ENCODE peak calls at places on chromosomes 3 and 15, in nine cellular contexts. One of them, this sample, is unnamed.

GRCh38 chr3:158058775-158059174 is 47.4 kb downstream of the SHOX2 start:
- DNase-seq in GF-D8: no peak
- DNase-seq in fibroblast of the aortic adventitia: no peak
- DNase-seq in neural crest cell: peak
- DNase-seq in mesenchymal stem cell: no peak
- DNase-seq in nucleus accumbens: no peak
- DNase-seq in D721Med: no peak
- DNase-seq in NCI-H2029: no peak
- DNase-seq in IMR-90: no peak
- DNase-seq in this sample: no peak

GRCh38 chr3:67907735-67908134 is 253.3 kb upstream of the SUCLG2 start:
- DNase-seq in GF-D8: no peak
- DNase-seq in fibroblast of the aortic adventitia: no peak
- DNase-seq in neural crest cell: no peak
- DNase-seq in D721Med: no peak
- DNase-seq in mesenchymal stem cell: no peak
- DNase-seq in NCI-H2029: no peak
- DNase-seq in IMR-90: no peak
- DNase-seq in nucleus accumbens: no peak
- DNase-seq in this sample: no peak

GRCh38 chr3:42306499-42306898 is 40.5 kb upstream of the CCK start:
- DNase-seq in IMR-90: no peak
- DNase-seq in nucleus accumbens: no peak
- DNase-seq in GF-D8: no peak
- DNase-seq in fibroblast of the aortic adventitia: no peak
- DNase-seq in NCI-H2029: no peak
- DNase-seq in mesenchymal stem cell: no peak
- DNase-seq in D721Med: no peak
- DNase-seq in neural crest cell: no peak
- DNase-seq in this sample: no peak

GRCh38 chr3:149077638-149078037 is 8.7 kb downstream of the HLTF start:
- DNase-seq in NCI-H2029: no peak
- DNase-seq in neural crest cell: no peak
- DNase-seq in fibroblast of the aortic adventitia: peak
- DNase-seq in nucleus accumbens: no peak
- DNase-seq in D721Med: no peak
- DNase-seq in mesenchymal stem cell: peak
- DNase-seq in IMR-90: peak
- DNase-seq in GF-D8: no peak
- DNase-seq in this sample: no peak

GRCh38 chr15:74443100-74443909 is 9.5 kb upstream of the SEMA7A start:
- DNase-seq in IMR-90: peak
- DNase-seq in fibroblast of the aortic adventitia: peak
- DNase-seq in neural crest cell: no peak
- DNase-seq in nucleus accumbens: no peak
- DNase-seq in NCI-H2029: no peak
- DNase-seq in GF-D8: no peak
- DNase-seq in D721Med: no peak
- DNase-seq in mesenchymal stem cell: no peak
- DNase-seq in this sample: no peak

GRCh38 chr15:32956006-32956405 is 238.2 kb downstream of the GREM1 start:
- DNase-seq in fibroblast of the aortic adventitia: peak
- DNase-seq in mesenchymal stem cell: peak
- DNase-seq in NCI-H2029: no peak
- DNase-seq in nucleus accumbens: no peak
- DNase-seq in D721Med: no peak
- DNase-seq in GF-D8: no peak
- DNase-seq in neural crest cell: no peak
- DNase-seq in IMR-90: peak
- DNase-seq in this sample: no peak

GRCh38 chr15:88704791-88705768 is 66.3 kb downstream of the ISG20 start:
- DNase-seq in GF-D8: no peak
- DNase-seq in NCI-H2029: no peak
- DNase-seq in neural crest cell: no peak
- DNase-seq in mesenchymal stem cell: peak
- DNase-seq in nucleus accumbens: no peak
- DNase-seq in fibroblast of the aortic adventitia: peak
- DNase-seq in IMR-90: no peak
- DNase-seq in D721Med: no peak
- DNase-seq in this sample: no peak

GRCh38 chr15:89680282-89680873 is 1.2 kb upstream of the PLIN1 start:
- DNase-seq in mesenchymal stem cell: no peak
- DNase-seq in D721Med: no peak
- DNase-seq in nucleus accumbens: no peak
- DNase-seq in fibroblast of the aortic adventitia: peak
- DNase-seq in IMR-90: peak
- DNase-seq in GF-D8: no peak
- DNase-seq in neural crest cell: no peak
- DNase-seq in NCI-H2029: peak
- DNase-seq in this sample: no peak

GRCh38 chr3:118948146-118948545 is 86.5 kb downstream of the IGSF11 start:
- DNase-seq in D721Med: no peak
- DNase-seq in mesenchymal stem cell: no peak
- DNase-seq in IMR-90: no peak
- DNase-seq in GF-D8: no peak
- DNase-seq in fibroblast of the aortic adventitia: no peak
- DNase-seq in neural crest cell: no peak
- DNase-seq in nucleus accumbens: no peak
- DNase-seq in NCI-H2029: no peak
- DNase-seq in this sample: no peak

GRCh38 chr15:73599934-73600333 is 33.3 kb downstream of the NPTN start:
- DNase-seq in fibroblast of the aortic adventitia: no peak
- DNase-seq in NCI-H2029: no peak
- DNase-seq in neural crest cell: no peak
- DNase-seq in D721Med: no peak
- DNase-seq in GF-D8: no peak
- DNase-seq in mesenchymal stem cell: peak
- DNase-seq in nucleus accumbens: no peak
- DNase-seq in IMR-90: peak
- DNase-seq in this sample: no peak

GRCh38 chr3:117054551-117054950 is 345.0 kb downstream of the TUSC7 start:
- DNase-seq in GF-D8: no peak
- DNase-seq in IMR-90: no peak
- DNase-seq in nucleus accumbens: no peak
- DNase-seq in NCI-H2029: no peak
- DNase-seq in neural crest cell: no peak
- DNase-seq in D721Med: no peak
- DNase-seq in mesenchymal stem cell: no peak
- DNase-seq in fibroblast of the aortic adventitia: no peak
- DNase-seq in this sample: no peak

GRCh38 chr3:27195059-27195458 is 174.1 kb downstream of the NEK10 start:
- DNase-seq in nucleus accumbens: no peak
- DNase-seq in IMR-90: peak
- DNase-seq in D721Med: no peak
- DNase-seq in GF-D8: no peak
- DNase-seq in neural crest cell: no peak
- DNase-seq in fibroblast of the aortic adventitia: peak
- DNase-seq in NCI-H2029: no peak
- DNase-seq in mesenchymal stem cell: no peak
- DNase-seq in this sample: no peak

GRCh38 chr3:124686028-124686670 is 44.1 kb upstream of the UMPS start:
- DNase-seq in mesenchymal stem cell: no peak
- DNase-seq in IMR-90: peak
- DNase-seq in NCI-H2029: no peak
- DNase-seq in nucleus accumbens: no peak
- DNase-seq in GF-D8: no peak
- DNase-seq in fibroblast of the aortic adventitia: no peak
- DNase-seq in D721Med: no peak
- DNase-seq in neural crest cell: no peak
- DNase-seq in this sample: no peak

GRCh38 chr3:14947105-14947885 is at the start of gene NR2C2:
- DNase-seq in mesenchymal stem cell: peak
- DNase-seq in GF-D8: peak
- DNase-seq in neural crest cell: peak
- DNase-seq in IMR-90: peak
- DNase-seq in nucleus accumbens: peak
- DNase-seq in NCI-H2029: peak
- DNase-seq in fibroblast of the aortic adventitia: peak
- DNase-seq in D721Med: peak
- DNase-seq in this sample: peak

GRCh38 chr3:186287723-186288122 is 74.3 kb downstream of the DGKG start:
- DNase-seq in fibroblast of the aortic adventitia: peak
- DNase-seq in D721Med: no peak
- DNase-seq in IMR-90: peak
- DNase-seq in neural crest cell: no peak
- DNase-seq in nucleus accumbens: no peak
- DNase-seq in mesenchymal stem cell: peak
- DNase-seq in NCI-H2029: no peak
- DNase-seq in GF-D8: no peak
- DNase-seq in this sample: no peak

GRCh38 chr15:34588046-34588674 is 4.7 kb upstream of the GOLGA8B start:
- DNase-seq in D721Med: no peak
- DNase-seq in fibroblast of the aortic adventitia: peak
- DNase-seq in NCI-H2029: peak
- DNase-seq in mesenchymal stem cell: peak
- DNase-seq in IMR-90: peak
- DNase-seq in GF-D8: peak
- DNase-seq in nucleus accumbens: no peak
- DNase-seq in neural crest cell: peak
- DNase-seq in this sample: peak

GRCh38 chr3:172606021-172606420 is 82.8 kb upstream of the TNFSF10 start:
- DNase-seq in D721Med: no peak
- DNase-seq in IMR-90: peak
- DNase-seq in NCI-H2029: no peak
- DNase-seq in neural crest cell: no peak
- DNase-seq in fibroblast of the aortic adventitia: no peak
- DNase-seq in mesenchymal stem cell: no peak
- DNase-seq in nucleus accumbens: no peak
- DNase-seq in GF-D8: no peak
- DNase-seq in this sample: no peak

GRCh38 chr3:38165722-38166387 is 518 bp downstream of the OXSR1 start:
- DNase-seq in D721Med: no peak
- DNase-seq in fibroblast of the aortic adventitia: peak
- DNase-seq in IMR-90: peak
- DNase-seq in nucleus accumbens: no peak
- DNase-seq in NCI-H2029: peak
- DNase-seq in GF-D8: no peak
- DNase-seq in mesenchymal stem cell: peak
- DNase-seq in neural crest cell: no peak
- DNase-seq in this sample: no peak

GRCh38 chr3:170508876-170509275 is 77.0 kb downstream of the SLC7A14 start:
- DNase-seq in mesenchymal stem cell: no peak
- DNase-seq in D721Med: no peak
- DNase-seq in GF-D8: no peak
- DNase-seq in NCI-H2029: no peak
- DNase-seq in neural crest cell: no peak
- DNase-seq in fibroblast of the aortic adventitia: no peak
- DNase-seq in IMR-90: no peak
- DNase-seq in nucleus accumbens: no peak
- DNase-seq in this sample: no peak

GRCh38 chr3:157586293-157586692 is 83.1 kb upstream of the VEPH1 start:
- DNase-seq in fibroblast of the aortic adventitia: no peak
- DNase-seq in mesenchymal stem cell: no peak
- DNase-seq in IMR-90: no peak
- DNase-seq in D721Med: no peak
- DNase-seq in nucleus accumbens: no peak
- DNase-seq in GF-D8: no peak
- DNase-seq in NCI-H2029: no peak
- DNase-seq in neural crest cell: no peak
- DNase-seq in this sample: no peak

GRCh38 chr3:126157083-126157768 is 23.2 kb downstream of the ALDH1L1 start:
- DNase-seq in neural crest cell: no peak
- DNase-seq in nucleus accumbens: no peak
- DNase-seq in GF-D8: no peak
- DNase-seq in mesenchymal stem cell: no peak
- DNase-seq in D721Med: no peak
- DNase-seq in NCI-H2029: no peak
- DNase-seq in IMR-90: no peak
- DNase-seq in fibroblast of the aortic adventitia: no peak
- DNase-seq in this sample: no peak

GRCh38 chr3:140585828-140586227 is 92.0 kb upstream of the TRIM42 start:
- DNase-seq in GF-D8: no peak
- DNase-seq in IMR-90: peak
- DNase-seq in nucleus accumbens: no peak
- DNase-seq in mesenchymal stem cell: no peak
- DNase-seq in D721Med: no peak
- DNase-seq in neural crest cell: no peak
- DNase-seq in fibroblast of the aortic adventitia: peak
- DNase-seq in NCI-H2029: no peak
- DNase-seq in this sample: no peak

GRCh38 chr3:190892328-190893011 is 30.0 kb upstream of the GMNC start:
- DNase-seq in D721Med: no peak
- DNase-seq in NCI-H2029: no peak
- DNase-seq in mesenchymal stem cell: no peak
- DNase-seq in GF-D8: no peak
- DNase-seq in IMR-90: no peak
- DNase-seq in nucleus accumbens: no peak
- DNase-seq in neural crest cell: no peak
- DNase-seq in fibroblast of the aortic adventitia: no peak
- DNase-seq in this sample: no peak

GRCh38 chr3:166052440-166052839 is 215.2 kb upstream of the BCHE start:
- DNase-seq in mesenchymal stem cell: no peak
- DNase-seq in D721Med: no peak
- DNase-seq in GF-D8: no peak
- DNase-seq in nucleus accumbens: no peak
- DNase-seq in neural crest cell: no peak
- DNase-seq in fibroblast of the aortic adventitia: no peak
- DNase-seq in IMR-90: no peak
- DNase-seq in NCI-H2029: no peak
- DNase-seq in this sample: no peak

GRCh38 chr3:151386063-151386462 is 1.5 kb upstream of the P2RY12 start:
- DNase-seq in neural crest cell: no peak
- DNase-seq in IMR-90: no peak
- DNase-seq in NCI-H2029: no peak
- DNase-seq in mesenchymal stem cell: no peak
- DNase-seq in D721Med: no peak
- DNase-seq in GF-D8: no peak
- DNase-seq in fibroblast of the aortic adventitia: no peak
- DNase-seq in nucleus accumbens: no peak
- DNase-seq in this sample: no peak

GRCh38 chr3:43765417-43766030 is 74.8 kb downstream of the ABHD5 start:
- DNase-seq in fibroblast of the aortic adventitia: peak
- DNase-seq in IMR-90: peak
- DNase-seq in NCI-H2029: peak
- DNase-seq in D721Med: no peak
- DNase-seq in mesenchymal stem cell: peak
- DNase-seq in neural crest cell: no peak
- DNase-seq in GF-D8: no peak
- DNase-seq in nucleus accumbens: no peak
- DNase-seq in this sample: no peak

GRCh38 chr3:197031315-197032285 is 2.0 kb upstream of the MELTF start:
- DNase-seq in IMR-90: peak
- DNase-seq in nucleus accumbens: no peak
- DNase-seq in neural crest cell: no peak
- DNase-seq in mesenchymal stem cell: peak
- DNase-seq in fibroblast of the aortic adventitia: peak
- DNase-seq in GF-D8: no peak
- DNase-seq in NCI-H2029: no peak
- DNase-seq in D721Med: no peak
- DNase-seq in this sample: no peak

GRCh38 chr15:56739474-56739873 is 6.2 kb upstream of the ZNF280D start:
- DNase-seq in GF-D8: no peak
- DNase-seq in D721Med: no peak
- DNase-seq in fibroblast of the aortic adventitia: no peak
- DNase-seq in neural crest cell: no peak
- DNase-seq in nucleus accumbens: no peak
- DNase-seq in mesenchymal stem cell: no peak
- DNase-seq in NCI-H2029: no peak
- DNase-seq in IMR-90: no peak
- DNase-seq in this sample: no peak

GRCh38 chr15:57947781-57948180 is 117.7 kb downstream of the ALDH1A2 start:
- DNase-seq in GF-D8: no peak
- DNase-seq in nucleus accumbens: no peak
- DNase-seq in IMR-90: no peak
- DNase-seq in mesenchymal stem cell: no peak
- DNase-seq in D721Med: no peak
- DNase-seq in NCI-H2029: no peak
- DNase-seq in fibroblast of the aortic adventitia: peak
- DNase-seq in neural crest cell: no peak
- DNase-seq in this sample: no peak

GRCh38 chr15:58248504-58248842 is 110.3 kb downstream of the AQP9 start:
- DNase-seq in mesenchymal stem cell: no peak
- DNase-seq in NCI-H2029: no peak
- DNase-seq in D721Med: no peak
- DNase-seq in neural crest cell: no peak
- DNase-seq in fibroblast of the aortic adventitia: no peak
- DNase-seq in IMR-90: no peak
- DNase-seq in nucleus accumbens: no peak
- DNase-seq in GF-D8: no peak
- DNase-seq in this sample: no peak

This sample was measured in GDM1.